ENCODE peak calls at places on chromosomes 6 and 20, in eight cellular contexts. V is NB4, F is cardiac muscle cell, D is fibroblast of mammary gland, Y is left ventricle myocardium inferior, H is mammary epithelial cell, P is uterus, L is lower lobe of right lung. N is an unnamed sample.

GRCh38 chr6:106540907-106541306 is 88.4 kb downstream of the RTN4IP1 start:
- DNase-seq in V (peak; percentile 47), F (no peak), H (no peak), P (no peak), L (no peak), D (peak; percentile 42), Y (no peak), N (no peak)

GRCh38 chr6:155505560-155505959 is 49.9 kb upstream of the NOX3 start:
- DNase-seq in F (no peak), P (no peak), Y (no peak), L (no peak), D (no peak), H (no peak), V (no peak), N (no peak)

GRCh38 chr6:329888-330691 is 37.8 kb downstream of the DUSP22 start:
- DNase-seq in D (peak; percentile 83), F (peak; percentile 56), H (no peak), V (peak; percentile 69), L (peak; percentile 49), P (no peak), Y (peak; percentile 16), N (no peak)

GRCh38 chr6:74320076-74320475 is 624.1 kb downstream of the CD109 start:
- DNase-seq in V (no peak), P (no peak), F (no peak), Y (no peak), D (no peak), L (no peak), H (no peak), N (no peak)

GRCh38 chr20:9835302-9835701 is 3.6 kb downstream of the PAK5 start:
- DNase-seq in F (no peak), D (no peak), P (no peak), Y (no peak), V (no peak), L (no peak), H (no peak), N (no peak)

GRCh38 chr20:53157443-53158408 is 185.6 kb downstream of the TSHZ2 start:
- DNase-seq in Y (no peak), V (peak; percentile 75), L (peak; percentile 54), F (no peak), D (peak; percentile 61), H (peak; percentile 18), P (no peak), N (peak; percentile 35)

GRCh38 chr6:25927721-25928359 is 2.7 kb downstream of the SLC17A2 start:
- DNase-seq in H (no peak), P (no peak), L (no peak), Y (no peak), F (no peak), V (no peak), D (peak; percentile 73), N (no peak)

GRCh38 chr6:44474643-44475042 is 87.1 kb downstream of the CDC5L start:
- DNase-seq in P (no peak), Y (no peak), H (no peak), L (no peak), D (no peak), F (no peak), V (no peak), N (peak; percentile 69)

GRCh38 chr20:18585134-18585533 is 2.7 kb upstream of the DTD1 start:
- DNase-seq in P (no peak), Y (no peak), L (no peak), V (no peak), D (peak; percentile 21), H (peak; percentile 56), F (no peak), N (peak; percentile 74)

DNA sequence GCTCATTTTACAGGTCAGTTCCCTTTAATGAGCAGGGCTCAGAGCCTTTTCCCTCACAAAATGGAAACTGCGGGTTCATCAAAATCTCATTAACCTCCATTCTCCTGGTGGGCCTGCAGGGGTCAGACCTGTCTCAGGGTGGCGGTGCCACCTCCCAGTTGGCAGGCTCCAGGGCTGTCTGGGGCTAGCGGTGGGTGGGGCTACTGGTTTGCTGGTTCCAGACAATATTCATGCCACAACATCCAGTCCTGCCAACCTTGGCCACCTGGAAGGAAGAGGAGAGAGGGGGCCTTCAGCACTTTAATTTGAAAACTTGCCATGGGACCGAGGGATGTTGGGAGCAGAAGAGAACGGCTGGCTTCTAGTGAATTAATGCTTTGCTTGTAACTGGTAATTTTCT is 41.9 kb upstream of the CTNNBL1 start:
- DNase-seq in F (peak; percentile 45), H (peak; percentile 17), V (peak; percentile 69), D (peak; percentile 22), L (peak; percentile 62), P (no peak), Y (peak; percentile 29), N (peak; percentile 18)
- TF ChIP-seq CTCF in F (peak; percentile 55), H (peak; percentile 37), V (peak; percentile 64), D (peak; percentile 34), L (peak; percentile 45), P (peak; percentile 9), Y (peak; percentile 58), N (peak; percentile 23)

GRCh38 chr20:62970307-62971210 is 18.1 kb downstream of the SLC17A9 start:
- DNase-seq in D (no peak), V (no peak), Y (no peak), P (no peak), L (no peak), H (peak; percentile 6), F (no peak), N (no peak)

GRCh38 chr20:62969939-62970306 is 17.4 kb downstream of the SLC17A9 start:
- DNase-seq in H (no peak), F (no peak), V (no peak), L (no peak), D (no peak), Y (no peak), P (no peak), N (no peak)

GRCh38 chr20:62971211-62971949 is 18.9 kb downstream of the SLC17A9 start:
- DNase-seq in P (no peak), Y (no peak), F (no peak), D (no peak), V (no peak), L (no peak), H (no peak), N (no peak)

GRCh38 chr20:62973033-62973745 is 20.7 kb downstream of the SLC17A9 start:
- DNase-seq in H (no peak), P (no peak), D (no peak), L (no peak), Y (no peak), V (no peak), F (no peak), N (no peak)

GRCh38 chr20:62972270-62973032 is 19.9 kb downstream of the SLC17A9 start:
- DNase-seq in P (peak; percentile 81), D (peak; percentile 70), H (peak; percentile 64), V (peak; percentile 92), Y (peak; percentile 84), L (peak; percentile 90), F (peak; percentile 91), N (peak; percentile 56)
- H3K4me3 ChIP-seq in P (no peak overlapping the region), D (peak overlapping the region; percentile 7), H (peak overlapping the region; percentile 13), V (no peak overlapping the region), Y (peak overlapping the region; percentile 59), L (peak overlapping the region; percentile 30), F (no peak overlapping the region), N (no peak overlapping the region)

GRCh38 chr20:62408640-62409039 is 1.6 kb upstream of the CABLES2 start:
- DNase-seq in P (no peak), D (no peak), H (no peak), F (no peak), L (no peak), Y (no peak), V (no peak), N (no peak)

GRCh38 chr20:62406635-62407176 is 379 bp downstream of the CABLES2 start:
- DNase-seq in L (no peak), D (no peak), P (peak; percentile 37), Y (no peak), V (no peak), F (no peak), H (no peak), N (no peak)

GRCh38 chr20:62408055-62408454 is 970 bp upstream of the CABLES2 start:
- DNase-seq in F (no peak), V (no peak), H (no peak), Y (no peak), D (no peak), P (no peak), L (no peak), N (no peak)

GRCh38 chr20:62405981-62406513 is 1.0 kb downstream of the CABLES2 start:
- DNase-seq in Y (no peak), P (no peak), D (no peak), V (no peak), F (no peak), L (no peak), H (no peak), N (no peak)

DNA sequence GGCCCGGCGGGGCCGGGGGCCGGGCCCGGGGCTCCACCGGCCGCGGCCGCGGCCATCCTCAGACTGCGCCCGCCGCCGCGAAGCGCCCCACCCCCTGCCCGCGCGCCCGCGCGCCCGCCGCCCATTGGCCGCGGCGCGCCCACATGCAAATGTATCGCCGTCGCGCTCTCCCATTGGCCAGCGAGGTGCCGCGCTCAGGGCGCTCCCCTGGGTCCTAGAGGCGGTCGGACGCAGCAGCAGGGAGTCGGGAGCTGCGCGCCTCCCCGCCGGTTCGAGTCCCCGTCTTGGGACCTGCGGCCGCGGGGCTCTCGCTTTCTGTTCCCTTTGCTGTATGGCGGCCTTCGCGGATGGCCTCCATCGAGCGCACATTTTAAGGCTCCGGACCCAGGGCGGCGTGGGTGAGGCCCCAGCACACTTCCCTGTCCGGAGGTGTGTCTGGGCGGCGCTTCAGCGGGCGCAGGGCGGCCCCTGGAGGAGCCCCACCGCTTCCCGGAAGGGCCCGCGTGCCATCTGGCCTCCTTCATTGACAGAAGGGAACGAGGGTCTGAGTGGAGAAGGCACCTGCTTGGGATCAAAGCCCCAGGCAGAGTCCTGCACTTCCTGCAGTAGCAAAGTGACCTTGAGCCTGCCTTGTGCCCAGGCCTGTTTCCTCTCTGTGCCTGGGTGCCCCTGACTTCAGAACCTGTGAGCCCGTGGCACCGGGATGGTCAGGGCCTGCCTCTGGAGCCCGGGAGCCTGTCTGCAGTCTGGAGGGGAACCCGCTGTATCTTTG is at the start of gene CABLES2:
- DNase-seq in V (peak; percentile 96), H (peak; percentile 91), Y (peak; percentile 94), F (peak; percentile 96), D (peak; percentile 90), P (peak; percentile 93), L (peak; percentile 96), N (peak; percentile 81)
- TF ChIP-seq CTCF in V (no peak), H (no peak), Y (peak; percentile 40), F (no peak), D (no peak), P (peak; percentile 31), L (peak; percentile 38), N (peak; percentile 6)

GRCh38 chr20:6008254-6008653 is 45.6 kb downstream of the LRRN4 start:
- DNase-seq in F (peak; percentile 22), Y (no peak), V (peak; percentile 90), P (peak; percentile 49), L (peak; percentile 64), D (peak; percentile 97), H (peak; percentile 96), N (peak; percentile 98)
- H3K4me3 ChIP-seq in F (peak overlapping the region; percentile 81), Y (peak overlapping the region; percentile 87), V (peak overlapping the region; percentile 91), P (no peak overlapping the region), L (peak overlapping the region; percentile 88), D (peak overlapping the region; percentile 67), H (no peak overlapping the region), N (no peak overlapping the region)

GRCh38 chr6:134935076-134935475 is 14.8 kb downstream of the ALDH8A1 start:
- DNase-seq in P (no peak), D (peak; percentile 23), H (peak; percentile 36), L (no peak), Y (no peak), V (no peak), F (no peak), N (peak; percentile 74)
- TF ChIP-seq CTCF in P (no peak), D (no peak), H (no peak), L (no peak), Y (no peak), V (no peak), F (no peak), N (no peak)

GRCh38 chr6:139161817-139162284 is 27.0 kb downstream of the HECA start:
- DNase-seq in V (no peak), D (no peak), P (no peak), F (no peak), Y (no peak), L (no peak), H (no peak), N (no peak)
- H3K4me3 ChIP-seq in V (no peak overlapping the region), D (no peak overlapping the region), P (no peak overlapping the region), F (no peak overlapping the region), Y (no peak overlapping the region), L (no peak overlapping the region), H (no peak overlapping the region), N (no peak overlapping the region)